ENCODE peak calls at places on chromosomes 13 and 19, in eight cellular contexts. Y, O, T, Q, X, W, A and K are unnamed samples.

GRCh38 chr13:27797228-27797624 is 4.9 kb downstream of the GSX1 start:
- DNase-seq in Y (no peak), O (no peak), T (no peak), X (no peak), A (no peak), W (no peak), Q (peak; percentile 46), K (no peak)

GRCh38 chr13:30052127-30052526 is 201.7 kb upstream of the UBL3 start:
- DNase-seq in Y (no peak), W (no peak), X (no peak), Q (no peak), O (no peak), T (no peak), A (no peak), K (no peak)

GRCh38 chr19:49579947-49580263 is 451 bp downstream of the NOSIP start:
- DNase-seq in A (no peak), Y (no peak), Q (no peak), W (no peak), O (no peak), X (no peak), T (no peak), K (no peak)

GRCh38 chr13:42259515-42259914 is 12.4 kb upstream of the AKAP11 start:
- DNase-seq in X (no peak), A (no peak), O (no peak), T (no peak), Q (no peak), Y (no peak), W (no peak), K (no peak)

GRCh38 chr19:3036119-3036794 is 7.2 kb upstream of the TLE2 start:
- DNase-seq in Y (peak; percentile 85), T (peak; percentile 73), X (peak; percentile 41), A (peak; percentile 71), O (peak; percentile 86), Q (peak; percentile 91), W (peak; percentile 83), K (peak; percentile 84)

GRCh38 chr19:6232567-6232966 is 47.2 kb downstream of the MLLT1 start:
- DNase-seq in T (no peak), X (no peak), Y (no peak), A (peak; percentile 41), Q (peak; percentile 94), O (no peak), W (no peak), K (no peak)

GRCh38 chr13:62747629-62748028 is 1332.0 kb upstream of the PCDH20 start:
- DNase-seq in W (no peak), O (no peak), Q (peak; percentile 55), Y (no peak), A (peak; percentile 20), X (no peak), T (no peak), K (no peak)

GRCh38 chr19:2755448-2755705 is 15.6 kb upstream of the SLC39A3 start:
- DNase-seq in X (no peak), W (no peak), Q (no peak), T (no peak), A (no peak), O (no peak), Y (no peak), K (no peak)

GRCh38 chr19:38852231-38853044 is 2.7 kb upstream of the HNRNPL start:
- DNase-seq in A (peak; percentile 45), W (peak; percentile 47), O (no peak), Q (peak; percentile 81), X (peak; percentile 17), Y (no peak), T (peak; percentile 64), K (peak; percentile 67)

GRCh38 chr13:76813874-76814273 is 72.3 kb downstream of the KCTD12 start:
- DNase-seq in Q (no peak), O (no peak), Y (no peak), A (no peak), W (no peak), T (no peak), X (no peak), K (no peak)

GRCh38 chr13:44249439-44249838 is 124.2 kb upstream of the SERP2 start:
- DNase-seq in X (no peak), Q (peak; percentile 48), Y (no peak), A (no peak), O (no peak), T (no peak), W (no peak), K (no peak)

GRCh38 chr13:100098445-100099116 is 9.7 kb downstream of the PCCA start:
- DNase-seq in W (no peak), A (no peak), T (no peak), Q (no peak), Y (no peak), O (no peak), X (no peak), K (no peak)

GRCh38 chr13:110233181-110233641 is 73.7 kb downstream of the COL4A1 start:
- DNase-seq in A (no peak), T (no peak), W (no peak), O (no peak), X (no peak), Y (no peak), Q (peak; percentile 90), K (no peak)

GRCh38 chr13:52925221-52925620 is 76.8 kb upstream of the PCDH8 start:
- DNase-seq in Y (no peak), Q (no peak), X (no peak), W (no peak), T (no peak), A (no peak), O (no peak), K (no peak)

GRCh38 chr19:55454787-55455243 is 6.6 kb downstream of the ISOC2 start:
- DNase-seq in T (peak; percentile 5), Y (no peak), W (peak; percentile 27), A (peak; percentile 57), Q (peak; percentile 51), O (no peak), X (no peak), K (peak; percentile 50)

GRCh38 chr13:114111577-114111976 is 20.8 kb downstream of the RASA3 start:
- DNase-seq in Y (no peak), A (no peak), X (no peak), T (peak; percentile 16), Q (peak; percentile 62), W (no peak), O (no peak), K (no peak)

GRCh38 chr19:7676854-7677253 is at the start of gene MCEMP1:
- DNase-seq in Y (no peak), T (no peak), W (no peak), Q (no peak), X (no peak), A (no peak), O (no peak), K (no peak)

GRCh38 chr19:5172859-5173577 is 167.6 kb downstream of the PTPRS start:
- DNase-seq in A (peak; percentile 87), X (peak; percentile 93), Y (no peak), W (no peak), T (no peak), Q (peak; percentile 100), O (no peak), K (no peak)

GRCh38 chr19:14164088-14164487 is 27.7 kb upstream of the ASF1B start:
- DNase-seq in O (no peak), A (no peak), X (no peak), Y (no peak), Q (no peak), W (no peak), T (no peak), K (no peak)

GRCh38 chr19:16569609-16570320 is 2.5 kb downstream of the SLC35E1 start:
- DNase-seq in Q (no peak), A (no peak), W (no peak), Y (no peak), O (no peak), X (no peak), T (no peak), K (no peak)

GRCh38 chr19:10420444-10421239 is at the start of gene PDE4A:
- DNase-seq in W (peak; percentile 58), Y (no peak), A (no peak), X (no peak), O (no peak), T (peak; percentile 39), Q (peak; percentile 50), K (no peak)

GRCh38 chr13:113837554-113838355 is 26.1 kb downstream of the GAS6 start:
- DNase-seq in T (no peak), A (peak; percentile 83), Q (peak; percentile 98), W (no peak), Y (no peak), O (no peak), X (peak; percentile 26), K (peak; percentile 43)

GRCh38 chr19:42279902-42280760 is 11.1 kb downstream of the CIC start:
- DNase-seq in W (peak; percentile 87), O (peak; percentile 99), X (peak; percentile 59), A (peak; percentile 96), Y (peak; percentile 85), Q (peak; percentile 93), T (peak; percentile 87), K (peak; percentile 92)

GRCh38 chr13:30985637-30986205 is 53.3 kb downstream of the TEX26 start:
- DNase-seq in X (no peak), Y (no peak), T (no peak), Q (peak; percentile 84), A (peak; percentile 27), W (no peak), O (no peak), K (no peak)

GRCh38 chr13:74288361-74288911 is 154.2 kb upstream of the KLF12 start:
- DNase-seq in A (no peak), W (no peak), O (no peak), Q (peak; percentile 8), Y (peak; percentile 8), X (no peak), T (no peak), K (peak; percentile 15)

GRCh38 chr19:14440049-14440448 is 6.9 kb downstream of the PKN1 start:
- DNase-seq in X (no peak), Y (no peak), Q (no peak), O (peak; percentile 86), W (peak; percentile 73), A (no peak), T (peak; percentile 73), K (no peak)

GRCh38 chr19:3808420-3809143 is 22.4 kb upstream of the MATK start:
- DNase-seq in O (no peak), X (no peak), A (no peak), Y (no peak), Q (no peak), W (no peak), T (no peak), K (no peak)

GRCh38 chr13:110137677-110138008 is 169.3 kb downstream of the COL4A1 start:
- DNase-seq in A (peak; percentile 55), W (no peak), X (no peak), T (no peak), Q (no peak), Y (no peak), O (peak; percentile 33), K (no peak)

GRCh38 chr13:19023115-19023514 is 158.5 kb downstream of the TUBA3C start:
- DNase-seq in T (no peak), O (no peak), Y (no peak), W (no peak), X (no peak), Q (no peak), A (no peak), K (no peak)

GRCh38 chr13:108525867-108526266 is 103.5 kb upstream of the MYO16 start:
- DNase-seq in T (no peak), W (no peak), A (no peak), O (no peak), Q (no peak), Y (no peak), X (no peak), K (no peak)

GRCh38 chr13:114112826-114113322 is 19.5 kb downstream of the RASA3 start:
- DNase-seq in Y (no peak), A (no peak), W (no peak), O (no peak), T (no peak), Q (no peak), X (no peak), K (no peak)

GRCh38 chr13:79668353-79668752 is 187.4 kb downstream of the NDFIP2 start:
- DNase-seq in Q (no peak), O (no peak), X (no peak), Y (no peak), A (no peak), T (no peak), W (no peak), K (no peak)

GRCh38 chr13:60453490-60453889 is 56.5 kb downstream of the TDRD3 start:
- DNase-seq in Y (no peak), A (no peak), W (no peak), O (no peak), X (no peak), Q (no peak), T (no peak), K (no peak)

GRCh38 chr13:86464193-86464592 is 665.0 kb upstream of the SLITRK6 start:
- DNase-seq in T (no peak), O (no peak), W (no peak), X (no peak), Y (no peak), A (peak; percentile 7), Q (no peak), K (no peak)